ENCODE peak calls at places on chromosome 14, in eight cellular contexts. A is pancreas, U is psoas muscle, V is ovary, W is IMR-90, Q is heart left ventricle, Z is body of pancreas, P is neural progenitor cell. I is an unnamed sample.

GRCh38 chr14:23605931-23606585 is 27.5 kb upstream of the JPH4 start:
- DNase-seq in W (peak; percentile 12), Q (no peak), Z (no peak), U (no peak), A (no peak), P (no peak), V (no peak), I (no peak)

GRCh38 chr14:103688906-103689902 is 26.0 kb downstream of the XRCC3 start:
- DNase-seq in P (no peak), W (no peak), Q (peak; percentile 60), Z (peak; percentile 62), U (no peak), V (peak; percentile 81), A (no peak), I (peak; percentile 77)

GRCh38 chr14:104721704-104722431 is 2.2 kb upstream of the ADSS1 start:
- DNase-seq in W (peak; percentile 34), U (peak; percentile 94), V (no peak), P (no peak), A (no peak), Q (peak; percentile 86), Z (no peak), I (no peak)

GRCh38 chr14:46405095-46405494 is 246.5 kb downstream of the RPL10L start:
- DNase-seq in Q (no peak), U (no peak), P (no peak), A (no peak), Z (no peak), V (no peak), W (no peak), I (no peak)

GRCh38 chr14:33120966-33121365 is 182.3 kb downstream of the NPAS3 start:
- DNase-seq in Z (no peak), U (no peak), V (no peak), Q (no peak), W (no peak), A (no peak), P (no peak), I (no peak)

GRCh38 chr14:92768795-92769194 is 20.4 kb upstream of the LGMN start:
- DNase-seq in Z (no peak), Q (no peak), P (no peak), V (no peak), A (no peak), W (no peak), U (no peak), I (no peak)

GRCh38 chr14:55043528-55043927 is 7.9 kb upstream of the MAPK1IP1L start:
- DNase-seq in Z (no peak), V (no peak), A (no peak), U (no peak), W (peak; percentile 65), P (no peak), Q (no peak), I (no peak)

GRCh38 chr14:54599932-54600331 is 33.0 kb downstream of the SAMD4A start:
- DNase-seq in Q (no peak), V (no peak), U (no peak), Z (no peak), P (no peak), A (no peak), W (peak; percentile 30), I (no peak)

GRCh38 chr14:76465651-76466050 is 89.7 kb downstream of the ESRRB start:
- DNase-seq in P (no peak), V (no peak), U (no peak), W (no peak), A (no peak), Q (no peak), Z (no peak), I (no peak)

DNA sequence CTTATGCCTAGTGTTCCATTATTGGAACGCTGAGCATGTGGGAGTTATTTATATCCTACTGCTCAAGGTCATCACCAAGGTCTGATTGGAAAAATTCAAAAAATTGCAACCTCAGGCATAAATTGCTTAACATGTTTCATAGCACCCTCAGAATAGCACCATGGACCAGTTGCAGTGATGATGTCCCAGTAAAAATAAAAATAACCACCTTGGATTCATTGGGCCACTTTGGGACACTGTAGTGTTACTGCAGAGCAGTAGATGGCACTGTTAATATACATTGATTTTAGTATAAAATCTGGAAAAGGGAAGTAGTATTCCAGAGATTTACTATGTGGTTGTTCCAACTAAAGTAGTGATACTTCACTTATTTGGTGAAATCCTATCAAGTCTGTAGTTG is 31.0 kb upstream of the PTCSC3 start:
- DNase-seq in A (no peak), Z (no peak), U (no peak), W (peak; percentile 10), V (no peak), Q (no peak), P (peak; percentile 23), I (no peak)
- TF ChIP-seq CTCF in A (no peak), Z (peak; percentile 32), U (peak; percentile 25), W (peak; percentile 52), V (no peak), Q (no peak), P (peak; percentile 71), I (peak; percentile 45)

GRCh38 chr14:91377700-91378652 is 39.6 kb downstream of the CCDC88C start:
- DNase-seq in U (peak; percentile 47), A (no peak), P (no peak), Z (no peak), W (no peak), Q (no peak), V (no peak), I (no peak)

GRCh38 chr14:91376547-91377477 is 40.8 kb downstream of the CCDC88C start:
- DNase-seq in U (no peak), W (no peak), Z (no peak), V (no peak), A (no peak), P (no peak), Q (no peak), I (no peak)

GRCh38 chr14:91374897-91375747 is 42.5 kb downstream of the CCDC88C start:
- DNase-seq in A (peak; percentile 65), V (no peak), W (no peak), P (peak; percentile 87), Q (no peak), U (no peak), Z (peak; percentile 85), I (peak; percentile 49)

GRCh38 chr14:91374287-91374880 is 43.2 kb downstream of the CCDC88C start:
- DNase-seq in U (no peak), V (no peak), Q (no peak), Z (no peak), P (peak; percentile 53), W (no peak), A (no peak), I (no peak)

DNA sequence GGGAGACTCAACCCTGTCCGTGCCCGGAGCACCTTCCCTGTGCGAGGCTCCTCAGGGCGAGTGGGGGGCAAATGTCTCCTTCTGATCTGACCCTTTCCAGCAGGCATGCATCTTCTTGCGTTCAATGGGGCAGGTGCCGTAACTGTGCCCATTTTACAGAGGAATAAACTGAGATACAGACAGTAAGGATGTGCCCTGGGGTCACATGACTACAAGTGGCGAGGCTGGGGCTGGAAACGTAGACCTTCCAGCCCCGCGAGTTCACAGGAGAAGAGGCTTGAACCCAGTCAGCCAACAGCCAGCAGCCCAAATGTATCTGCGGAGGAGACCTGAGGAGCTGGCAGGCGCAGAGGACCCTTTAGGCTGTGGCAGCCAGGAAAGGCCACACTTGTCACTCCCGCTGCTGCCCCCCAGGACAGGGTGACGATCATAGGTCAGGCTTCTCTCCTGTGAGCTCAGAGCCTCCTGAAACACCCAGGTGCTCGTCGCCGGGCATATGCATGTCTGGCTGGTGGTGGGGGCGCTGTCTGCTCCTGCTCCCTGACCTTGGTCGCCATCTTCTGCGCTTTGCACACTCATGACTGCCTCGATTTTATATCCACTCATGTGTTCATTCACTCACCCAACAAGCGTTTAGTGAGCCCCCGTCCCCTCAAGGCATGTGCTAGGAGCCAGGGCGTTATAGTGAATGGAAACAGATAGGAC is 41.7 kb downstream of the CCDC88C start:
- DNase-seq in P (no peak), Z (no peak), W (no peak), A (no peak), V (no peak), Q (no peak), U (no peak), I (no peak)
- H3K27ac ChIP-seq in P (peak overlapping the region; percentile 91), Z (no peak overlapping the region), W (no peak overlapping the region), A (no peak overlapping the region), V (no peak overlapping the region), Q (no peak overlapping the region), U (no peak overlapping the region), I (no peak overlapping the region)

GRCh38 chr14:57837267-57837666 is 28.6 kb downstream of the SLC35F4 start:
- DNase-seq in Z (no peak), P (no peak), W (no peak), V (no peak), Q (no peak), U (no peak), A (no peak), I (no peak)
- TF ChIP-seq CTCF in Z (no peak), P (no peak), W (no peak), V (no peak), Q (no peak), U (no peak), A (no peak), I (no peak)

DNA sequence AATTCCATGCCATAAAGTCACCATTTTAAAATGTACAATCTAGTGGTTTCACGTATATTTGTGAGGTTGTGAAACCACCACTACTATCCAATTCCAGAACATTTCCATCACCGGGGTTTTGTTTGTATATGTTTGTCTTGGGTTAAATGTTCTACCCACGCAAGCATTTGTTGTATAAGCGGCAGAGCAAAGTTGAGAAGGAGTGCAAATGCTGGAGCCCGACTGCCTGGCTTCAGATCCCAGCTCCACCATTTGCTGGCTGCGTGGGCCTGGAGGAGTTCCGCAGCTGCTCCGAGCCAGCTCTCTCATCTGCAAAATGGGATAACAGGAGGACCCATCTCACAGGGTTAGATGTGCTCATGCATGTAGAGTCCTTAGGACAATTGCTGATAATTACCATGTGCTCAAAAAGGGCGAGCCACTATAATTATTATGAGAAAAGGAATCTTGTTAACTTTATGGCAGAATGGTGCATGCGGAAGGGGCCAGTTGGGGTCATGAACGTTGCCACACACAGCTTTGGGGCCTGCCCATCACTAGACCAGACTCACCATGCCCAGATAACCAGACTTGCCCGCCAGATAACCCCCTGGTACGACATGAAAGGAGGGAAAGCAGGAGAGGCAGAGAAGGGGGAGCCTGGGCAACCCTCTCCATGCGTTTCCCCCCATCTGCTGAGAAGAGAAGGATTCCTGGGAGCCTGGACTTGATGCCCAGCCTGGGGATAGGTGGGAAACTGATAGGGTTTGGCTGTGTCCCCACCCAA is 6.4 kb downstream of the ACTN1 start:
- DNase-seq in W (peak; percentile 94), Z (no peak), Q (no peak), U (no peak), P (no peak), V (no peak), A (no peak), I (no peak)
- H3K27ac ChIP-seq in W (peak overlapping the region; percentile 88), Z (no peak overlapping the region), Q (no peak overlapping the region), U (no peak overlapping the region), P (no peak overlapping the region), V (no peak overlapping the region), A (no peak overlapping the region), I (no peak overlapping the region)

I was measured in dorsolateral prefrontal cortex.